ENCODE peak calls at places on chromosomes 6 and 20, in nine cellular contexts. M, R, X, G, W, J, I, P and Y are unnamed samples.

GRCh38 chr20:59159091-59159821 is 4.4 kb upstream of the ZNF831 start:
- DNase-seq in M (peak; percentile 15), R (peak; percentile 61), X (no peak), G (no peak), W (peak; percentile 18), J (no peak), I (no peak), P (no peak), Y (no peak)

GRCh38 chr6:129717287-129717686 is 7.3 kb upstream of the ARHGAP18 start:
- DNase-seq in M (peak; percentile 20), R (no peak), X (no peak), G (peak; percentile 58), W (no peak), J (no peak), I (peak; percentile 21), P (peak; percentile 99), Y (no peak)

GRCh38 chr6:170313716-170314295 is 7.2 kb downstream of the FAM120B start:
- DNase-seq in M (no peak), R (peak; percentile 36), X (no peak), G (no peak), W (no peak), J (no peak), I (no peak), P (no peak), Y (no peak)

GRCh38 chr6:138493413-138493812 is 5.9 kb downstream of the NHSL1 start:
- DNase-seq in M (no peak), R (peak; percentile 50), X (no peak), G (peak; percentile 10), W (no peak), J (no peak), I (peak; percentile 87), P (no peak), Y (peak; percentile 20)

GRCh38 chr6:137416376-137417109 is 77.7 kb downstream of the OLIG3 start:
- DNase-seq in M (no peak), R (no peak), X (no peak), G (peak; percentile 59), W (peak; percentile 36), J (no peak), I (no peak), P (no peak), Y (no peak)

GRCh38 chr6:157232161-157232895 is 91.0 kb downstream of the TMEM242 start:
- DNase-seq in M (no peak), R (no peak), X (no peak), G (no peak), W (no peak), J (no peak), I (no peak), P (no peak), Y (no peak)

GRCh38 chr20:53735536-53736050 is 142.0 kb upstream of the ZNF217 start:
- DNase-seq in M (peak; percentile 98), R (no peak), X (no peak), G (peak; percentile 70), W (no peak), J (peak; percentile 76), I (peak; percentile 94), P (no peak), Y (peak; percentile 96)

GRCh38 chr20:40293740-40294139 is 395.3 kb downstream of the MAFB start:
- DNase-seq in M (no peak), R (no peak), X (no peak), G (peak; percentile 20), W (no peak), J (no peak), I (no peak), P (no peak), Y (no peak)

GRCh38 chr6:162621246-162621645 is 106.3 kb downstream of the PRKN start:
- DNase-seq in M (no peak), R (no peak), X (peak; percentile 48), G (peak; percentile 42), W (no peak), J (no peak), I (peak; percentile 35), P (peak; percentile 45), Y (peak; percentile 71)

GRCh38 chr20:40442181-40442963 is 246.7 kb downstream of the MAFB start:
- DNase-seq in M (no peak), R (peak; percentile 47), X (no peak), G (peak; percentile 32), W (peak; percentile 2), J (no peak), I (no peak), P (no peak), Y (peak; percentile 41)

GRCh38 chr6:14697427-14697826 is 548.4 kb upstream of the JARID2 start:
- DNase-seq in M (no peak), R (no peak), X (no peak), G (no peak), W (no peak), J (no peak), I (no peak), P (no peak), Y (no peak)

GRCh38 chr6:20173833-20174796 is 38.2 kb downstream of the MBOAT1 start:
- DNase-seq in M (peak; percentile 52), R (no peak), X (no peak), G (no peak), W (no peak), J (no peak), I (peak; percentile 10), P (no peak), Y (peak; percentile 73)

GRCh38 chr6:140490086-140490485 is 1115.6 kb upstream of the CITED2 start:
- DNase-seq in M (peak; percentile 17), R (no peak), X (no peak), G (peak; percentile 33), W (no peak), J (no peak), I (peak; percentile 5), P (no peak), Y (no peak)

GRCh38 chr20:24935786-24936525 is 13.1 kb upstream of the CST7 start:
- DNase-seq in M (no peak), R (no peak), X (no peak), G (no peak), W (no peak), J (no peak), I (no peak), P (no peak), Y (no peak)

GRCh38 chr6:155100591-155100990 is 105.5 kb downstream of the TIAM2 start:
- DNase-seq in M (no peak), R (no peak), X (no peak), G (no peak), W (no peak), J (no peak), I (no peak), P (no peak), Y (no peak)

GRCh38 chr20:6976096-6976495 is 208.6 kb downstream of the BMP2 start:
- DNase-seq in M (peak; percentile 19), R (no peak), X (no peak), G (peak; percentile 52), W (no peak), J (no peak), I (no peak), P (no peak), Y (no peak)

GRCh38 chr6:46973029-46973428 is 51.3 kb upstream of the ADGRF5 start:
- DNase-seq in M (peak; percentile 40), R (no peak), X (no peak), G (no peak), W (no peak), J (no peak), I (no peak), P (no peak), Y (no peak)

GRCh38 chr6:51657491-51657890 is 429.9 kb downstream of the PKHD1 start:
- DNase-seq in M (no peak), R (no peak), X (no peak), G (no peak), W (no peak), J (no peak), I (no peak), P (no peak), Y (no peak)

GRCh38 chr20:38685853-38686473 is 38.3 kb upstream of the SLC32A1 start:
- DNase-seq in M (peak; percentile 68), R (peak; percentile 74), X (no peak), G (peak; percentile 43), W (peak; percentile 66), J (peak; percentile 10), I (peak; percentile 44), P (peak; percentile 63), Y (peak; percentile 74)

GRCh38 chr6:101722481-101722880 is 329.0 kb downstream of the GRIK2 start:
- DNase-seq in M (no peak), R (no peak), X (no peak), G (no peak), W (no peak), J (no peak), I (no peak), P (no peak), Y (no peak)
- H3K4me2 ChIP-seq in M (peak overlapping the region; percentile 46), R (no peak overlapping the region), X (no peak overlapping the region), G (peak overlapping the region; percentile 37), W (no peak overlapping the region), J (peak overlapping the region; percentile 45), I (peak overlapping the region; percentile 60), P (no peak overlapping the region), Y (no peak overlapping the region)

GRCh38 chr6:116530436-116530835 is 15.0 kb downstream of the TRAPPC3L start:
- DNase-seq in M (peak; percentile 42), R (no peak), X (no peak), G (peak; percentile 41), W (no peak), J (no peak), I (no peak), P (peak; percentile 14), Y (no peak)

GRCh38 chr6:116528163-116528562 is 16.7 kb downstream of the CALHM5 start:
- DNase-seq in M (no peak), R (no peak), X (no peak), G (no peak), W (no peak), J (no peak), I (no peak), P (no peak), Y (no peak)

GRCh38 chr6:116529466-116529969 is 16.0 kb downstream of the TRAPPC3L start:
- DNase-seq in M (no peak), R (no peak), X (no peak), G (no peak), W (no peak), J (no peak), I (no peak), P (no peak), Y (peak; percentile 11)

GRCh38 chr6:116531675-116532570 is 13.6 kb downstream of the TRAPPC3L start:
- DNase-seq in M (peak; percentile 67), R (peak; percentile 71), X (peak; percentile 60), G (peak; percentile 86), W (peak; percentile 78), J (peak; percentile 65), I (peak; percentile 42), P (peak; percentile 66), Y (peak; percentile 34)

GRCh38 chr6:116528800-116529199 is 16.7 kb downstream of the TRAPPC3L start:
- DNase-seq in M (peak; percentile 28), R (no peak), X (no peak), G (no peak), W (no peak), J (no peak), I (no peak), P (peak; percentile 20), Y (peak; percentile 76)
- H3K4me2 ChIP-seq in M (no peak overlapping the region), R (no peak overlapping the region), X (peak overlapping the region; percentile 57), G (no peak overlapping the region), W (no peak overlapping the region), J (peak overlapping the region; percentile 38), I (peak overlapping the region; percentile 35), P (no peak overlapping the region), Y (peak overlapping the region; percentile 27)

GRCh38 chr6:148021135-148021534 is 321.5 kb upstream of the SASH1 start:
- DNase-seq in M (no peak), R (no peak), X (no peak), G (no peak), W (no peak), J (no peak), I (no peak), P (no peak), Y (no peak)
- H3K4me2 ChIP-seq in M (no peak overlapping the region), R (no peak overlapping the region), X (no peak overlapping the region), G (no peak overlapping the region), W (no peak overlapping the region), J (no peak overlapping the region), I (no peak overlapping the region), P (no peak overlapping the region), Y (no peak overlapping the region)

GRCh38 chr20:46930940-46931339 is 36.3 kb downstream of the EYA2 start:
- DNase-seq in M (no peak), R (no peak), X (no peak), G (no peak), W (no peak), J (no peak), I (no peak), P (no peak), Y (no peak)
- H3K4me2 ChIP-seq in M (no peak overlapping the region), R (no peak overlapping the region), X (no peak overlapping the region), G (no peak overlapping the region), W (no peak overlapping the region), J (no peak overlapping the region), I (no peak overlapping the region), P (no peak overlapping the region), Y (no peak overlapping the region)